ENCODE peak calls at places on chromosomes 1 and 21, in seven cellular contexts. K is K562, G is H1, L is IMR-90, Y is HepG2, E is GM12878, A is HCT116. O is an unnamed sample. For H3K27me3, the result is how much of the 10 kb centered on the place peaks cover.

GRCh38 chr1:44619261-44619900 is 54.9 kb downstream of the TMEM53 start:
- DNase-seq in K (no peak), G (no peak), L (peak), Y (no peak), E (no peak), A (no peak), O (no peak)

GRCh38 chr1:46691997-46692790 is 20.5 kb downstream of the TEX38 start:
- DNase-seq in K (no peak), G (no peak), L (peak), Y (no peak), E (no peak), A (no peak), O (no peak)

GRCh38 chr1:21174638-21175323 is 1.9 kb downstream of the EIF4G3 start:
- DNase-seq in K (no peak), G (no peak), L (peak), Y (peak), E (no peak), A (no peak), O (peak)

GRCh38 chr1:78834201-78834741 is 172.3 kb downstream of the ADGRL4 start:
- DNase-seq in K (no peak), G (no peak), L (no peak), Y (no peak), E (no peak), A (no peak), O (no peak)

GRCh38 chr1:196609114-196609737 is 986 bp upstream of the KCNT2 start:
- DNase-seq in K (peak), G (peak), L (peak), Y (peak), E (no peak), A (no peak), O (no peak)

GRCh38 chr21:45548711-45549491 is 6.7 kb upstream of the SLC19A1 start:
- DNase-seq in K (no peak), G (no peak), L (no peak), Y (no peak), E (no peak), A (no peak), O (no peak)

GRCh38 chr1:46522184-46522968 is 29.1 kb downstream of the KNCN start:
- DNase-seq in K (peak), G (no peak), L (peak), Y (no peak), E (no peak), A (no peak), O (no peak)

GRCh38 chr1:223180803-223181321 is 37.8 kb upstream of the TLR5 start:
- DNase-seq in K (no peak), G (no peak), L (no peak), Y (no peak), E (peak), A (no peak), O (no peak)

GRCh38 chr21:36186506-36187399 is 30.1 kb downstream of the DOP1B start:
- DNase-seq in K (peak), G (no peak), L (no peak), Y (no peak), E (no peak), A (no peak), O (no peak)

GRCh38 chr1:76958808-76959207 is 91.5 kb downstream of the ST6GALNAC5 start:
- DNase-seq in K (no peak), G (no peak), L (no peak), Y (no peak), E (no peak), A (no peak), O (no peak)

GRCh38 chr1:22325531-22326371 is 125.9 kb upstream of the ZBTB40 start:
- DNase-seq in K (no peak), G (no peak), L (no peak), Y (no peak), E (no peak), A (no peak), O (no peak)

GRCh38 chr1:29638281-29638680 is 402.0 kb downstream of the PTPRU start:
- DNase-seq in K (no peak), G (no peak), L (no peak), Y (no peak), E (no peak), A (no peak), O (no peak)

GRCh38 chr1:75908717-75909152 is 23.5 kb downstream of the ASB17 start:
- DNase-seq in K (peak), G (peak), L (peak), Y (peak), E (peak), A (peak), O (peak)

GRCh38 chr1:203800001-203800400 is 4.6 kb downstream of the ZBED6 start:
- DNase-seq in K (peak), G (no peak), L (no peak), Y (no peak), E (no peak), A (no peak), O (peak)

GRCh38 chr1:183907106-183907505 is 102.2 kb downstream of the RGL1 start:
- DNase-seq in K (no peak), G (no peak), L (peak), Y (no peak), E (no peak), A (no peak), O (no peak)

GRCh38 chr1:67969446-67969845 is 81.0 kb downstream of the DIRAS3 start:
- DNase-seq in K (no peak), G (no peak), L (no peak), Y (no peak), E (no peak), A (no peak), O (no peak)

GRCh38 chr21:32257952-32258785 is 20.7 kb downstream of the MIS18A start:
- DNase-seq in K (peak), G (peak), L (peak), Y (peak), E (no peak), A (peak), O (peak)

DNA sequence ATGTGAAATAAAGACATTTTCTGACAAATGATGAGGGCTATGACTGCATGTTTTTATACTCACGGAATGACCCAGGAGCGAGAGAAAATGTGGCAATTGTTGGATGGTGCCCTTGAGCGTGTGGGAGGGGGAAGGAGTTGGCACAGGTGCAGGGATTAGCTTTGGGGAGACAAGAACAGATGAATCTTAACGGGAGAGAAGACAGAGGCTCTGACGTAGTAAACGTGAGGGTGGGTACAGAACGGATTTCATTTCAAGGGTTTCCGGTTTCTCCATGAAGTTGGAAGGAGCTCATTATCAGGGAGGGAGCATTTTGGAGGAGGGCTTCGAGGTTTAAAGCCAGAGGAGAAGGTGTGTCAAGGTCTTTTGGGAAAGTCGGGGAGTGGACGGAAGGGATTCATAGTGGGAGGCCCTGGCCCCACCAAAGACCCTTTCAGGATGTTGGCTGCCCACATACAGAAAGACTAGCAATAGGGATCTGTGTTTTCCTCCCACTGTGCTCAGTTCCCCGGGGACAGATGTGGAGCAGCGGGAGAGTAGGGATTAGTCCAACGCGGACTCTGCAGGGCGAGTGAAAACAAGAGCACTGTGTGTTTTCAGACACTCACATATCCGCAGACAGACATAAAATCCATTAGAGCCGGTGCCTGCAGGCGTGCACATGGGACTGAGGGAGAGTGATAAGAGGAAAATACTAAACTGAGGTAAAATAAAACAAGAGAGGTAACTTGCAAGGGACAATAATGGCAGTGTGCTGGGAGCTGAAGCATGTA is 584.1 kb downstream of the AJAP1 start:
- DNase-seq in K (no peak), G (no peak), L (no peak), Y (no peak), E (no peak), A (no peak), O (no peak)
- H3K27me3 ChIP-seq in K (under half), G (under half), L (under half), Y (under half), E (under half), A (under half), O (under half)

GRCh38 chr1:235881930-235882700 is 15.4 kb upstream of the LYST start:
- DNase-seq in K (no peak), G (no peak), L (no peak), Y (no peak), E (no peak), A (no peak), O (no peak)

GRCh38 chr1:235885654-235886238 is 19.0 kb upstream of the LYST start:
- DNase-seq in K (no peak), G (no peak), L (no peak), Y (no peak), E (no peak), A (no peak), O (no peak)

GRCh38 chr1:235882816-235883215 is 16.1 kb upstream of the LYST start:
- DNase-seq in K (no peak), G (no peak), L (no peak), Y (no peak), E (no peak), A (no peak), O (no peak)

GRCh38 chr1:235887676-235888075 is 21.0 kb upstream of the LYST start:
- DNase-seq in K (no peak), G (no peak), L (no peak), Y (no peak), E (no peak), A (no peak), O (no peak)

GRCh38 chr1:235883261-235883927 is 16.7 kb upstream of the LYST start:
- DNase-seq in K (no peak), G (no peak), L (peak), Y (no peak), E (peak), A (no peak), O (peak)
- TF ChIP-seq POLR2A in K (no peak), G (no peak), L (no peak), Y (no peak), E (no peak), A (no peak), O (no peak)

GRCh38 chr1:31577515-31578191 is 1.3 kb downstream of the TINAGL1 start:
- DNase-seq in K (no peak), G (no peak), L (peak), Y (peak), E (no peak), A (no peak), O (peak)

GRCh38 chr1:31576743-31577455 is 584 bp downstream of the TINAGL1 start:
- DNase-seq in K (no peak), G (no peak), L (no peak), Y (no peak), E (no peak), A (no peak), O (peak)

GRCh38 chr1:31574749-31575372 is 1.5 kb upstream of the TINAGL1 start:
- DNase-seq in K (peak), G (no peak), L (no peak), Y (no peak), E (no peak), A (no peak), O (peak)

GRCh38 chr1:31575373-31576140 is 758 bp upstream of the TINAGL1 start:
- DNase-seq in K (no peak), G (no peak), L (no peak), Y (peak), E (no peak), A (peak), O (no peak)

DNA sequence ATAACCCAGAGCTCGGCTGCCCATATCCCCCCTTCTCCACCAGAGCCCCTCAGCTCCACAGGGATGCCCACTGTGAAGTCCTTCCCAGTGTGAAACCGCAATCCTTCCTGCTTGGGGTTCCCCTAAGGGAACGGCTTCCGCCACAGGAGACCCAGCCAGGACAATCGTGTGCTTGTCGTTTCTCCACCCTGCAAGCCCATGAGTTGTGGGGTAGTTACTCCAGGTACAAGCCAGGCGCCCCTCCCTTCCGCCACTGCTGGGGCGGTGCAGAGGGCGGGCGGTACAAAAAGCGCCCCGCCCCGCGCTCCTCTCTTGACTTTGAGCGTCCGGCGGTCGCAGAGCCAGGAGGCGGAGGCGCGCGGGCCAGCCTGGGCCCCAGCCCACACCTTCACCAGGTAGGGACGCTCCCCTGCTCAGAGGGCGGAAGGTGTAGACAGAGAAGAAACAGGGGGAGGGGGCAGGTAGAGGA is at the start of gene TINAGL1:
- DNase-seq in K (peak), G (no peak), L (no peak), Y (peak), E (no peak), A (peak), O (peak)
- H3K4me2 ChIP-seq in K (peak), G (peak), L (no peak), Y (peak), E (no peak), A (peak), O (peak)

GRCh38 chr1:1202831-1203560 is 3.4 kb downstream of the TNFRSF18 start:
- DNase-seq in K (no peak), G (no peak), L (no peak), Y (no peak), E (no peak), A (no peak), O (no peak)
- H3K27me3 ChIP-seq in K (under half), G (under half), L (under half), Y (under half), E (under half), A (under half), O (under half)

GRCh38 chr1:17535300-17535937 is 4.1 kb upstream of the ARHGEF10L start:
- DNase-seq in K (no peak), G (no peak), L (no peak), Y (no peak), E (no peak), A (no peak), O (no peak)
- TF ChIP-seq POLR2A in K (no peak), G (no peak), L (no peak), Y (no peak), E (no peak), A (no peak), O (no peak)